ENCODE peak calls at places on chromosomes 7 and 10, in six cellular contexts. X is sigmoid colon, G is GM12878, I is NB4, Q is HCT116, K is IMR-90. S is an unnamed sample.

GRCh38 chr7:158885624-158886023 is 29.3 kb downstream of the DYNC2I1 start:
- DNase-seq in X (no peak), G (no peak), I (peak), Q (no peak), K (peak), S (no peak)

GRCh38 chr10:33031815-33032320 is 73.8 kb upstream of the ITGB1 start:
- DNase-seq in X (no peak), G (no peak), I (no peak), Q (no peak), K (no peak), S (no peak)

GRCh38 chr10:44947356-44948152 is 12.0 kb upstream of the RASSF4 start:
- DNase-seq in X (peak), G (peak), I (peak), Q (no peak), K (no peak), S (no peak)

GRCh38 chr10:128064615-128065580 is 61.3 kb downstream of the MKI67 start:
- DNase-seq in X (peak), G (peak), I (peak), Q (no peak), K (peak), S (peak)

GRCh38 chr10:98339790-98340189 is 71.8 kb upstream of the LOXL4 start:
- DNase-seq in X (no peak), G (peak), I (no peak), Q (no peak), K (no peak), S (no peak)

GRCh38 chr7:22728416-22729029 is 1.5 kb downstream of the IL6 start:
- DNase-seq in X (no peak), G (no peak), I (peak), Q (peak), K (peak), S (no peak)

GRCh38 chr10:99921948-99922347 is 87.8 kb downstream of the DNMBP start:
- DNase-seq in X (no peak), G (no peak), I (no peak), Q (peak), K (no peak), S (no peak)

GRCh38 chr7:19663816-19664531 is 44.9 kb downstream of the POLR1F start:
- DNase-seq in X (no peak), G (peak), I (peak), Q (no peak), K (no peak), S (no peak)

GRCh38 chr7:97499204-97499603 is 232.7 kb upstream of the TAC1 start:
- DNase-seq in X (no peak), G (no peak), I (peak), Q (peak), K (no peak), S (no peak)

GRCh38 chr10:71860243-71861029 is 9.4 kb upstream of the PSAP start:
- DNase-seq in X (peak), G (no peak), I (peak), Q (peak), K (peak), S (peak)

GRCh38 chr7:54712777-54713176 is 46.2 kb downstream of the SEC61G start:
- DNase-seq in X (no peak), G (no peak), I (peak), Q (no peak), K (no peak), S (no peak)

GRCh38 chr10:30782543-30783461 is 153.2 kb upstream of the LYZL2 start:
- DNase-seq in X (no peak), G (peak), I (peak), Q (no peak), K (peak), S (no peak)

GRCh38 chr7:99380032-99380822 is 5.7 kb downstream of the ARPC1B start:
- DNase-seq in X (no peak), G (peak), I (peak), Q (no peak), K (peak), S (no peak)

GRCh38 chr7:3043544-3044395 is at the start of gene CARD11:
- DNase-seq in X (no peak), G (no peak), I (no peak), Q (no peak), K (no peak), S (no peak)

GRCh38 chr7:71753236-71753635 is 621.3 kb downstream of the GALNT17 start:
- DNase-seq in X (no peak), G (no peak), I (no peak), Q (no peak), K (no peak), S (no peak)

GRCh38 chr7:71750290-71750689 is 618.3 kb downstream of the GALNT17 start:
- DNase-seq in X (no peak), G (no peak), I (no peak), Q (no peak), K (no peak), S (no peak)

GRCh38 chr7:71754828-71755227 is 622.9 kb downstream of the GALNT17 start:
- DNase-seq in X (no peak), G (no peak), I (no peak), Q (no peak), K (no peak), S (no peak)

GRCh38 chr7:71753959-71754652 is 622.2 kb downstream of the GALNT17 start:
- DNase-seq in X (no peak), G (no peak), I (no peak), Q (no peak), K (no peak), S (no peak)

DNA sequence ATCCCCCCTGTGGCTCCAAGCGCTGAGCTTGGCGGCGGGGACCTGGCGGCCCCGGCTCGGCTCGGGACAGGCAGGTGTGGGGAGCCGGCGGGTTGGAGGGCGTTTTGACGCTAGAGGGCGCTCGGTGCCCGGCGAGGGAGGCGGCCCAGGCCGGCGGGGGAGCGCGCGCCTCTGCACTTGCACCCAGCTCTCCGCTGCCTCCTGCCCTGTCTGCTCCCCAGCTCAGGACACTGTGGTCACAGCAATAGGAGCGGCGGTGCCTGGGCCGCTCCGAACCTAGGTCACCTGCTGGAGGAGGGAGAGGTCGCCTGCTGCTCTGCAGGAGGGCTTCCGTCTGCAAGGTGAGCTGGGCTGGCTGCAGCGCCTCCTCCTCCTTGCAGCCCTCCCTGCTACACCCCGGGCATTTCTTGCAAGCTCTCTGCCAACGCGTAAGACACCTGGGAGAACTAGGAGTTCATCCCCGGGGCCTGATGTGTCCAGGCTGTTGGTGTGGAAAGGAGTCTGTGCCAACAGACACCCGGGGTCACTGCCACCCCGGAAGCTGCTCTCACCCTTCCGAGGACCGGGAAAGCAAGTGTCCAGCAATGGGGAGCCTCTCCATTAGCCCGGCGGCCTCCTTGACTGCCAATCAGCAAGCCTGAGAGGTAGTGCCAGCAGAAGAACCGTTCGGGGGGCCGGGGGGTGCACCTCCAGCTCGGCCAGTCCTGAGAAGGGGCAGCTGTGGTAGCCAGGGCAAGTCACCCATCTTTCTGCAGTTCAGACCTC is 620.4 kb downstream of the GALNT17 start:
- DNase-seq in X (no peak), G (no peak), I (peak), Q (no peak), K (no peak), S (no peak)
- H3K4me3 ChIP-seq in X (no peak), G (no peak), I (no peak), Q (no peak), K (no peak), S (no peak)

GRCh38 chr7:1555813-1556540 is at the start of gene TMEM184A:
- DNase-seq in X (no peak), G (no peak), I (peak), Q (peak), K (no peak), S (no peak)

GRCh38 chr7:1554332-1555045 is 1.5 kb downstream of the TMEM184A start:
- DNase-seq in X (no peak), G (no peak), I (no peak), Q (no peak), K (no peak), S (no peak)

GRCh38 chr7:1553513-1554210 is 2.3 kb downstream of the TMEM184A start:
- DNase-seq in X (no peak), G (no peak), I (no peak), Q (no peak), K (no peak), S (no peak)

GRCh38 chr7:1557006-1557405 is 1.0 kb upstream of the TMEM184A start:
- DNase-seq in X (no peak), G (no peak), I (no peak), Q (no peak), K (no peak), S (no peak)

DNA sequence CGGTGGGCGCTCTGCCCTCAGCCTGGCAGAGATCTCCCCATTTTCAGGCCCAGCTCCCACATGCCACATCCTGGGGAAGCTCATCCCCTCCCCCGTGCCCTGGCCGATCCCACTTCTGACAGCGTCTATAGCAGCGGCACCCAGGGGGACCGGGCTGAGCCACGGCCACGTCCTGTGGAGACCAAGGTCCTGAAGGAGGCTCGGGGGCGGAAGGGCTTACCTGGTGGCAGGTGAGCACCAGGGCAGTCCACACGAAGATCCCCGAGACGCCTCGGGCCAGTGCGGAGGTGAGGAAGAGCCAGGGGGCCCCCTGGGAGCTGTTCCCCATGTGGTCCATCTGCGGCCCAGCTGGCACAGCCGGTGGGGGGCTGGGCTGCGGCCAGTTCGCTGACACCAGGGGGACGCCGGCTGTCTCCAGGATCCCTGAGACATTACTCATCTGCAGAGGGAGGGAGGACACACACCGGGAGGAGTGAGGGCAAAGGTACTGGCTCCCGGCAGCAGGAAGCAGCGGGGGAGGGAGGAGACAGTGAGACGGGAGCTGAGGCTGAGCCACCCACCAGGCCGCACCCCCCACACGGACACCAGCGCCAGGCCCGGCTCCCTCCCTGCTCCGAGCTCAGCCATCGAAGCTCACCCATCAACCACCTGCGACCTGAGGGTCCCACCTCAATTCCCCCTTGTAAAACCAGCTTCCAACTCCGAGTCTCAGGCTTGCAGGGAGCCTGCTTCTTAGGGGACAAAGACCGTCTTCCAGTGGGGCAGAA is 776 bp downstream of the TMEM184A start:
- DNase-seq in X (no peak), G (no peak), I (peak), Q (no peak), K (peak), S (peak)
- TF ChIP-seq POLR2A in X (no peak), G (no peak), I (no peak), Q (peak), K (peak), S (no peak)

GRCh38 chr7:65979583-65980477 is 2.2 kb downstream of the GUSB start:
- DNase-seq in X (no peak), G (no peak), I (no peak), Q (no peak), K (no peak), S (no peak)
- H3K4me3 ChIP-seq in X (no peak), G (peak), I (peak), Q (no peak), K (no peak), S (no peak)

GRCh38 chr10:80174641-80175395 is 30.5 kb downstream of the ANXA11 start:
- DNase-seq in X (no peak), G (no peak), I (no peak), Q (no peak), K (no peak), S (no peak)

GRCh38 chr10:80173441-80173840 is 31.9 kb downstream of the ANXA11 start:
- DNase-seq in X (peak), G (no peak), I (no peak), Q (no peak), K (no peak), S (no peak)

GRCh38 chr10:80171248-80171660 is 34.1 kb downstream of the ANXA11 start:
- DNase-seq in X (peak), G (no peak), I (no peak), Q (no peak), K (no peak), S (no peak)

GRCh38 chr10:80170641-80171040 is 34.7 kb downstream of the ANXA11 start:
- DNase-seq in X (peak), G (no peak), I (no peak), Q (no peak), K (no peak), S (no peak)

DNA sequence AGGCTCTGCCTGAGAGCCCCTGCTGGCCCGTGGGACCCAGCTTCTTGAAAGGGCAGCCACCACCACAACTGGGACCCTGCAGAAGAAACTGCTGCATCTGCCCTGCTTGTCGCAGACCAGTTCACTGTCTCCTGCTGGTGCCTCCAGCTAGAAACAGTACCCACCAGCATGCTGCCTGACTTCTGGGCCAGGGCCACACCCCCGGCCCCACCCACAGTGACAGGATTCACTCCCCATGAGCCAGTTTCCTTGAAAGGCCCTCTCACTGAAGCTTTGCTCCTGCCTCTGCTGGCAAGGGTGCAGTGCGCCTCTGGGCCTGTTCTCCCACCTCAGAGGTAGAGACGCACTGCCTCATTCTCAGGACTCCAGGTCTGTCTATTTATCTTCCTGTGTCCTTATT is 32.4 kb downstream of the ANXA11 start:
- DNase-seq in X (peak), G (no peak), I (no peak), Q (no peak), K (no peak), S (no peak)
- TF ChIP-seq POLR2A in X (no peak), G (no peak), I (no peak), Q (no peak), K (no peak), S (no peak)

GRCh38 chr10:3777876-3778707 is 6.9 kb downstream of the KLF6 start:
- DNase-seq in X (no peak), G (no peak), I (no peak), Q (no peak), K (peak), S (no peak)

GRCh38 chr10:3778708-3779108 is 6.3 kb downstream of the KLF6 start:
- DNase-seq in X (no peak), G (no peak), I (no peak), Q (no peak), K (peak), S (no peak)

GRCh38 chr10:3780766-3781457 is 4.1 kb downstream of the KLF6 start:
- DNase-seq in X (peak), G (no peak), I (no peak), Q (no peak), K (peak), S (no peak)

GRCh38 chr10:3780056-3780765 is 4.8 kb downstream of the KLF6 start:
- DNase-seq in X (no peak), G (no peak), I (no peak), Q (no peak), K (peak), S (no peak)

DNA sequence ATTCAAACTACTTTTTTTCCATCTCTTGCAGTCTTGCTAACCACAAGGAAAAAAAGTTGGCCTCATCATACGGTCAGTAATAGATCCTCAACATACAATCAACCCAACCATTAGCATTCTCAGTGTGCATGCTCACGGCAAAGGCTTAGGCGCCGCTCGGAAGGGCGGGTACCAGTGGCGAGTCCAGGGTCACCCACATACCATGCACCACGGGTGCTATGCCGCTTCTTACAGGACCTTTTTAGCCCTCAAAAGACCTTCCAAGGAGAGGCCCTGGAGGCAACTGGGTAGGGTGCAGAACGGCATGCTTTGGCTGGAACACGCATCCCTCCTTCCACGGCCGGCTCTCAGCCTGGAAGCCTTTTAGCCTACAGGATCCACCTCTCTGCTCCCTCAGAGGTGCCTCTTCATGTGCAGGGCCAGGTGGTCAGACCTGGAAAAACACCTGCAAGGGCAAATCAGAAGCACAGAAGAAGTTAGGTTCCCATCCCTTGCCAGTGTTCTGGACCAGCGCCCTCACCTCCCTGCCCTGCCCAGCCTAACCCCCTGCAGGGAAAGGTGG is 5.8 kb downstream of the KLF6 start:
- DNase-seq in X (no peak), G (no peak), I (no peak), Q (no peak), K (peak), S (no peak)
- H3K4me3 ChIP-seq in X (peak), G (peak), I (no peak), Q (no peak), K (no peak), S (peak)

DNA sequence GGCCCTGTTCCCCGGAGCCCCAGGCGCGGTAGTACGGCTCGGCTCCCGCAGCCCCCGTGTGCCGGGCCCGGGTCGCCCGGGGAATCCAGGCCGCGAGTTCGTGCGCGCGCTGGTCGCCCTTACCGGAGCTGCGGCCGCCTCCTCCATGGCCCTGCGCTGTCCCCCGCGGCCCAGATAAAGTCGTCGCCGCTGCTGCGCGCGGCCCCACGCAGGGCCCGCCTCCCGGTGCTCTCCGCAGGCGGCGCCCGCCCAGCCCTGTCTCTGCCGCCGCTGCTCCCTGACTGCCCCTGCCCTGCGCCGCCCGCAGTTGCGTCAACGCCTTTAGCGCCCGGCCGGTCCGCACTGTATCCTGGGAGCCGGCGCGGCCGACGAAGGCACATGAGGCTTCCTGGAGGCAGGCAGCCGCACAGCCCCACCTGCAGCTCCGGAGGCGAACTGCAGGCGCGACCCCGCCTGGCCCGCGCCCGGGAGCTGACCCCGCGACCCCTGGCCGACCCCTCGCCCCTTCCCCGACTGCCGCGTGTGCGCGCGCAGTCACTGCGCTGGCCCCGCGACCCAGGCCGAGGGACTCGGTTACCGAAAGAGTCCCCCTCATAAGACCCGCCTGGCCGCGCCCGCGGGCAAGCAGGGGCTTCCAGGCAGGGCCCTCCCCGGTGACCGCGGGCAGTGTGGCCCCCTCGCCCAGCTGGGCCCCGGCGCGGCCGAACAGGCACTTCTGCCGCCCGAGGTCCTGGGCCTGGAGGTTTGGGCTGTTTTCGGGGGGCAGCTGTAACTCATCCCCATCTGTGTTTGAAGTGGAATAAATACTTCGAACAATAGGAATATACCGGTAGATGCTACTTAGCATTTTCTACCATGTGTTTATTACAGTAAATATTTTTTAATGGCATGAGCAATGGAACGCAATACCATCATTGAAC is 127.1 kb upstream of the ZNF746 start:
- DNase-seq in X (peak), G (peak), I (peak), Q (peak), K (peak), S (peak)
- TF ChIP-seq POLR2A in X (peak), G (peak), I (peak), Q (peak), K (peak), S (peak)

GRCh38 chr7:33874943-33875342 is 30.4 kb upstream of the BMPER start:
- DNase-seq in X (no peak), G (no peak), I (no peak), Q (no peak), K (peak), S (peak)
- H3K4me3 ChIP-seq in X (no peak), G (no peak), I (no peak), Q (no peak), K (no peak), S (no peak)